ENCODE peak calls at places on chromosomes 6 and 20, in seven cellular contexts. One of them, this sample, is unnamed.
A peak's percentile ranks its signal among the peaks of the same experiment; 100 is the strongest.

GRCh38 chr6:99711925-99712324 is 105.3 kb downstream of the PRDM13 start:
- DNase-seq in ovary: no peak
- DNase-seq in HepG2: no peak
- DNase-seq in heart left ventricle: no peak
- DNase-seq in esophagus muscularis mucosa: no peak
- DNase-seq in lower leg skin: no peak
- DNase-seq in sigmoid colon: no peak
- DNase-seq in this sample: no peak

GRCh38 chr6:130129781-130130246 is 92.9 kb downstream of the SAMD3 start:
- DNase-seq in ovary: no peak
- DNase-seq in sigmoid colon: no peak
- DNase-seq in lower leg skin: no peak
- DNase-seq in HepG2: no peak
- DNase-seq in esophagus muscularis mucosa: no peak
- DNase-seq in heart left ventricle: no peak
- DNase-seq in this sample: no peak

GRCh38 chr20:63325021-63325471 is 32.1 kb downstream of the COL20A1 start:
- DNase-seq in esophagus muscularis mucosa: no peak
- DNase-seq in ovary: no peak
- DNase-seq in heart left ventricle: peak; percentile 15
- DNase-seq in HepG2: no peak
- DNase-seq in sigmoid colon: peak; percentile 48
- DNase-seq in lower leg skin: peak; percentile 68
- DNase-seq in this sample: no peak

GRCh38 chr6:32558426-32559057 is 28.5 kb upstream of the HLA-DRB5 start:
- DNase-seq in esophagus muscularis mucosa: no peak
- DNase-seq in ovary: no peak
- DNase-seq in lower leg skin: no peak
- DNase-seq in sigmoid colon: no peak
- DNase-seq in HepG2: no peak
- DNase-seq in heart left ventricle: no peak
- DNase-seq in this sample: no peak

GRCh38 chr20:37366749-37367148 is 20.8 kb downstream of the SRC start:
- DNase-seq in lower leg skin: no peak
- DNase-seq in HepG2: no peak
- DNase-seq in sigmoid colon: no peak
- DNase-seq in heart left ventricle: no peak
- DNase-seq in ovary: no peak
- DNase-seq in esophagus muscularis mucosa: no peak
- DNase-seq in this sample: no peak

GRCh38 chr20:50569864-50570836 is 60.0 kb downstream of the PTPN1 start:
- DNase-seq in esophagus muscularis mucosa: no peak
- DNase-seq in heart left ventricle: no peak
- DNase-seq in lower leg skin: no peak
- DNase-seq in sigmoid colon: no peak
- DNase-seq in HepG2: peak; percentile 33
- DNase-seq in ovary: no peak
- DNase-seq in this sample: no peak

GRCh38 chr20:43961541-43962471 is 47.2 kb downstream of the TOX2 start:
- DNase-seq in heart left ventricle: no peak
- DNase-seq in lower leg skin: peak; percentile 70
- DNase-seq in HepG2: no peak
- DNase-seq in ovary: no peak
- DNase-seq in esophagus muscularis mucosa: no peak
- DNase-seq in sigmoid colon: no peak
- DNase-seq in this sample: no peak

GRCh38 chr6:139909992-139910391 is 535.5 kb upstream of the CITED2 start:
- DNase-seq in HepG2: no peak
- DNase-seq in heart left ventricle: no peak
- DNase-seq in ovary: no peak
- DNase-seq in lower leg skin: no peak
- DNase-seq in esophagus muscularis mucosa: no peak
- DNase-seq in sigmoid colon: no peak
- DNase-seq in this sample: no peak

GRCh38 chr6:25889877-25890853 is 16.1 kb upstream of the SLC17A3 start:
- DNase-seq in lower leg skin: no peak
- DNase-seq in heart left ventricle: no peak
- DNase-seq in sigmoid colon: no peak
- DNase-seq in ovary: no peak
- DNase-seq in esophagus muscularis mucosa: no peak
- DNase-seq in HepG2: peak; percentile 70
- DNase-seq in this sample: no peak

GRCh38 chr6:31920803-31921202 is 6.7 kb upstream of the C2 start:
- DNase-seq in HepG2: no peak
- DNase-seq in lower leg skin: no peak
- DNase-seq in esophagus muscularis mucosa: no peak
- DNase-seq in ovary: no peak
- DNase-seq in heart left ventricle: no peak
- DNase-seq in sigmoid colon: no peak
- DNase-seq in this sample: no peak

GRCh38 chr20:53422039-53422438 is 171.6 kb downstream of the ZNF217 start:
- DNase-seq in HepG2: no peak
- DNase-seq in esophagus muscularis mucosa: no peak
- DNase-seq in ovary: no peak
- DNase-seq in lower leg skin: no peak
- DNase-seq in heart left ventricle: no peak
- DNase-seq in sigmoid colon: no peak
- DNase-seq in this sample: no peak

GRCh38 chr20:47982574-47983360 is 197.5 kb upstream of the SULF2 start:
- DNase-seq in HepG2: no peak
- DNase-seq in sigmoid colon: no peak
- DNase-seq in heart left ventricle: no peak
- DNase-seq in esophagus muscularis mucosa: no peak
- DNase-seq in lower leg skin: no peak
- DNase-seq in ovary: no peak
- DNase-seq in this sample: no peak

GRCh38 chr20:8790442-8791074 is 278.3 kb upstream of the PLCB4 start:
- DNase-seq in lower leg skin: no peak
- DNase-seq in ovary: no peak
- DNase-seq in esophagus muscularis mucosa: no peak
- DNase-seq in HepG2: peak; percentile 61
- DNase-seq in heart left ventricle: peak; percentile 37
- DNase-seq in sigmoid colon: no peak
- DNase-seq in this sample: no peak

GRCh38 chr20:62281161-62281933 is 21.4 kb upstream of the ADRM1 start:
- DNase-seq in ovary: no peak
- DNase-seq in HepG2: no peak
- DNase-seq in heart left ventricle: no peak
- DNase-seq in esophagus muscularis mucosa: no peak
- DNase-seq in sigmoid colon: no peak
- DNase-seq in lower leg skin: no peak
- DNase-seq in this sample: no peak

GRCh38 chr20:63520594-63520938 is at the start of gene PPDPF:
- DNase-seq in esophagus muscularis mucosa: peak; percentile 94
- DNase-seq in sigmoid colon: peak; percentile 91
- DNase-seq in HepG2: no peak
- DNase-seq in lower leg skin: peak; percentile 96
- DNase-seq in ovary: peak; percentile 91
- DNase-seq in heart left ventricle: peak; percentile 90
- DNase-seq in this sample: peak; percentile 85

GRCh38 chr6:291148-291696 is 1.1 kb upstream of the DUSP22 start:
- DNase-seq in HepG2: no peak
- DNase-seq in ovary: no peak
- DNase-seq in sigmoid colon: no peak
- DNase-seq in heart left ventricle: no peak
- DNase-seq in lower leg skin: peak; percentile 86
- DNase-seq in esophagus muscularis mucosa: peak; percentile 90
- DNase-seq in this sample: no peak

GRCh38 chr20:50366270-50367103 is 143.7 kb upstream of the PTPN1 start:
- DNase-seq in HepG2: peak; percentile 100
- DNase-seq in lower leg skin: no peak
- DNase-seq in esophagus muscularis mucosa: no peak
- DNase-seq in sigmoid colon: peak; percentile 85
- DNase-seq in ovary: peak; percentile 69
- DNase-seq in heart left ventricle: peak; percentile 64
- DNase-seq in this sample: peak; percentile 50

GRCh38 chr6:36160147-36160760 is 29.9 kb downstream of the MAPK13 start:
- DNase-seq in esophagus muscularis mucosa: no peak
- DNase-seq in lower leg skin: no peak
- DNase-seq in HepG2: no peak
- DNase-seq in ovary: no peak
- DNase-seq in sigmoid colon: no peak
- DNase-seq in heart left ventricle: no peak
- DNase-seq in this sample: no peak

GRCh38 chr6:124066995-124067552 is 263.4 kb downstream of the NKAIN2 start:
- DNase-seq in heart left ventricle: no peak
- DNase-seq in sigmoid colon: no peak
- DNase-seq in ovary: no peak
- DNase-seq in esophagus muscularis mucosa: no peak
- DNase-seq in lower leg skin: no peak
- DNase-seq in HepG2: no peak
- DNase-seq in this sample: no peak

GRCh38 chr6:34065470-34066283 is 80.2 kb downstream of the GRM4 start:
- DNase-seq in heart left ventricle: peak; percentile 53
- DNase-seq in HepG2: no peak
- DNase-seq in ovary: peak; percentile 62
- DNase-seq in sigmoid colon: no peak
- DNase-seq in esophagus muscularis mucosa: no peak
- DNase-seq in lower leg skin: no peak
- DNase-seq in this sample: no peak

GRCh38 chr20:25275813-25276532 is 28.1 kb downstream of the PYGB start:
- DNase-seq in esophagus muscularis mucosa: no peak
- DNase-seq in heart left ventricle: peak; percentile 24
- DNase-seq in lower leg skin: peak; percentile 77
- DNase-seq in HepG2: no peak
- DNase-seq in sigmoid colon: peak; percentile 62
- DNase-seq in ovary: peak; percentile 24
- DNase-seq in this sample: peak; percentile 34

GRCh38 chr6:157236040-157236725 is 87.1 kb downstream of the TMEM242 start:
- DNase-seq in sigmoid colon: peak; percentile 66
- DNase-seq in HepG2: no peak
- DNase-seq in heart left ventricle: peak; percentile 23
- DNase-seq in lower leg skin: no peak
- DNase-seq in ovary: peak; percentile 56
- DNase-seq in esophagus muscularis mucosa: no peak
- DNase-seq in this sample: no peak

GRCh38 chr20:63698739-63699465 is 2.5 kb downstream of the TNFRSF6B start:
- DNase-seq in sigmoid colon: peak; percentile 83
- DNase-seq in HepG2: no peak
- DNase-seq in ovary: peak; percentile 65
- DNase-seq in esophagus muscularis mucosa: no peak
- DNase-seq in lower leg skin: peak; percentile 92
- DNase-seq in heart left ventricle: peak; percentile 61
- DNase-seq in this sample: no peak

GRCh38 chr6:13667655-13668054 is 44.0 kb downstream of the RANBP9 start:
- DNase-seq in ovary: no peak
- DNase-seq in sigmoid colon: no peak
- DNase-seq in HepG2: no peak
- DNase-seq in heart left ventricle: no peak
- DNase-seq in lower leg skin: no peak
- DNase-seq in esophagus muscularis mucosa: no peak
- DNase-seq in this sample: no peak

GRCh38 chr6:170082067-170082466 is 208.8 kb downstream of the DLL1 start:
- DNase-seq in esophagus muscularis mucosa: no peak
- DNase-seq in heart left ventricle: no peak
- DNase-seq in HepG2: no peak
- DNase-seq in ovary: no peak
- DNase-seq in sigmoid colon: no peak
- DNase-seq in lower leg skin: peak; percentile 46
- DNase-seq in this sample: no peak

GRCh38 chr6:161486903-161487531 is 213.2 kb upstream of the AGPAT4 start:
- DNase-seq in sigmoid colon: no peak
- DNase-seq in ovary: no peak
- DNase-seq in heart left ventricle: no peak
- DNase-seq in lower leg skin: no peak
- DNase-seq in esophagus muscularis mucosa: no peak
- DNase-seq in HepG2: no peak
- DNase-seq in this sample: no peak

GRCh38 chr6:36779227-36779626 is 60.0 kb downstream of the CPNE5 start:
- DNase-seq in lower leg skin: no peak
- DNase-seq in esophagus muscularis mucosa: no peak
- DNase-seq in sigmoid colon: no peak
- DNase-seq in HepG2: no peak
- DNase-seq in ovary: no peak
- DNase-seq in heart left ventricle: no peak
- DNase-seq in this sample: no peak

GRCh38 chr6:111657146-111657545 is 51.5 kb upstream of the TRAF3IP2 start:
- DNase-seq in HepG2: peak; percentile 80
- DNase-seq in heart left ventricle: no peak
- DNase-seq in esophagus muscularis mucosa: no peak
- DNase-seq in lower leg skin: no peak
- DNase-seq in ovary: no peak
- DNase-seq in sigmoid colon: no peak
- DNase-seq in this sample: no peak
- TF ChIP-seq CTCF in HepG2: no peak
- TF ChIP-seq CTCF in heart left ventricle: no peak
- TF ChIP-seq CTCF in esophagus muscularis mucosa: no peak
- TF ChIP-seq CTCF in lower leg skin: no peak
- TF ChIP-seq CTCF in ovary: no peak
- TF ChIP-seq CTCF in sigmoid colon: no peak
- TF ChIP-seq CTCF in this sample: no peak

GRCh38 chr6:126570507-126570906 is 230.6 kb downstream of the CENPW start:
- DNase-seq in heart left ventricle: no peak
- DNase-seq in ovary: no peak
- DNase-seq in esophagus muscularis mucosa: no peak
- DNase-seq in HepG2: no peak
- DNase-seq in sigmoid colon: no peak
- DNase-seq in lower leg skin: no peak
- DNase-seq in this sample: no peak

GRCh38 chr6:126574301-126574700 is 234.4 kb downstream of the CENPW start:
- DNase-seq in heart left ventricle: no peak
- DNase-seq in ovary: no peak
- DNase-seq in sigmoid colon: no peak
- DNase-seq in HepG2: no peak
- DNase-seq in esophagus muscularis mucosa: no peak
- DNase-seq in lower leg skin: no peak
- DNase-seq in this sample: no peak
- H3K4me3 ChIP-seq in heart left ventricle: no peak overlapping the region
- H3K4me3 ChIP-seq in ovary: no peak overlapping the region
- H3K4me3 ChIP-seq in sigmoid colon: no peak overlapping the region
- H3K4me3 ChIP-seq in HepG2: no peak overlapping the region
- H3K4me3 ChIP-seq in esophagus muscularis mucosa: no peak overlapping the region
- H3K4me3 ChIP-seq in lower leg skin: no peak overlapping the region
- H3K4me3 ChIP-seq in this sample: no peak overlapping the region

DNA sequence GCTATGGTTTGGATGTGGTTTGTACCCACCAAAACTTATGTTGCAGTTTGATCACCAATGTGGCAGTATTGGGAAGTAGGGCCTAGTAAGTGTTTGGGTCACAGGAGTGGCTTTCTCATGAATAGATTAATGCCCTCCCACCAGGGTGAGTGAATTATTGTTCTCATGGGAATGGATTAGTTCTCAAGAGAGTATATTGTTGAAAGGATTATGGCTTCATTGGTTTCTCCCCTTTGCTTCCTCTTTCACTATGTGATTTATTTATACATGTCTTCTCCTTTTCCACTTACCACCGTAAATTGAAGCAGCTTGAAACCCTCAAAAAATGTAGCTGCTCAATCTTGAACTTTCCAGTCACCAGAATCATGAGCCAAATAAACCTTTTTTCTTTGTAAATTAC is 10.8 kb downstream of the UFL1 start:
- DNase-seq in esophagus muscularis mucosa: no peak
- DNase-seq in sigmoid colon: no peak
- DNase-seq in heart left ventricle: no peak
- DNase-seq in HepG2: no peak
- DNase-seq in ovary: no peak
- DNase-seq in lower leg skin: no peak
- DNase-seq in this sample: no peak
- TF ChIP-seq POLR2A in esophagus muscularis mucosa: no peak
- TF ChIP-seq POLR2A in sigmoid colon: no peak
- TF ChIP-seq POLR2A in heart left ventricle: no peak
- TF ChIP-seq POLR2A in HepG2: no peak
- TF ChIP-seq POLR2A in ovary: no peak
- TF ChIP-seq POLR2A in lower leg skin: no peak
- TF ChIP-seq POLR2A in this sample: no peak

GRCh38 chr6:6760054-6760453 is 171.5 kb downstream of the LY86 start:
- DNase-seq in sigmoid colon: no peak
- DNase-seq in lower leg skin: no peak
- DNase-seq in heart left ventricle: no peak
- DNase-seq in ovary: no peak
- DNase-seq in esophagus muscularis mucosa: no peak
- DNase-seq in HepG2: no peak
- DNase-seq in this sample: no peak
- TF ChIP-seq CTCF in sigmoid colon: no peak
- TF ChIP-seq CTCF in lower leg skin: no peak
- TF ChIP-seq CTCF in heart left ventricle: no peak
- TF ChIP-seq CTCF in ovary: no peak
- TF ChIP-seq CTCF in esophagus muscularis mucosa: no peak
- TF ChIP-seq CTCF in HepG2: no peak
- TF ChIP-seq CTCF in this sample: no peak

This sample was measured in breast epithelium.